ENCODE peak calls at places on chromosomes 1 and 21, in six cellular contexts. R, I, V, X, K and O are unnamed samples.

GRCh38 chr1:222889445-222889844 is 74.6 kb downstream of the DISP1 start:
- DNase-seq in R (no peak), I (no peak), V (peak; percentile 34), X (no peak), K (no peak), O (no peak)

GRCh38 chr1:21944261-21945074 is 7.4 kb upstream of the HSPG2 start:
- DNase-seq in R (no peak), I (no peak), V (peak; percentile 80), X (no peak), K (no peak), O (no peak)

GRCh38 chr1:36760081-36760480 is 274.2 kb downstream of the GRIK3 start:
- DNase-seq in R (no peak), I (no peak), V (no peak), X (no peak), K (no peak), O (no peak)

GRCh38 chr1:180507826-180508724 is 5.7 kb upstream of the ACBD6 start:
- DNase-seq in R (no peak), I (no peak), V (peak; percentile 94), X (no peak), K (peak; percentile 79), O (no peak)

GRCh38 chr1:2229032-2229920 is 1.2 kb downstream of the SKI start:
- DNase-seq in R (no peak), I (no peak), V (peak; percentile 67), X (no peak), K (peak; percentile 93), O (no peak)

GRCh38 chr1:228099331-228099732 is 3.8 kb downstream of the C1orf35 start:
- DNase-seq in R (no peak), I (no peak), V (no peak), X (no peak), K (no peak), O (no peak)

GRCh38 chr21:37829447-37829846 is 86.8 kb downstream of the KCNJ6 start:
- DNase-seq in R (no peak), I (peak; percentile 23), V (no peak), X (no peak), K (peak; percentile 15), O (no peak)

GRCh38 chr1:58618303-58618702 is 41.3 kb upstream of the TACSTD2 start:
- DNase-seq in R (peak; percentile 65), I (no peak), V (peak; percentile 96), X (no peak), K (no peak), O (no peak)

GRCh38 chr1:61092643-61093042 is 10.3 kb downstream of the NFIA start:
- DNase-seq in R (no peak), I (no peak), V (no peak), X (no peak), K (no peak), O (no peak)

GRCh38 chr21:35045539-35046222 is 3.4 kb downstream of the RUNX1 start:
- DNase-seq in R (no peak), I (no peak), V (no peak), X (peak; percentile 75), K (no peak), O (peak; percentile 3)

GRCh38 chr1:18701183-18701582 is 70.5 kb downstream of the PAX7 start:
- DNase-seq in R (no peak), I (no peak), V (no peak), X (no peak), K (no peak), O (no peak)

GRCh38 chr1:147570907-147571306 is 29.6 kb downstream of the BCL9 start:
- DNase-seq in R (no peak), I (no peak), V (no peak), X (no peak), K (no peak), O (no peak)

GRCh38 chr1:7046314-7046713 is 261.1 kb downstream of the CAMTA1 start:
- DNase-seq in R (no peak), I (no peak), V (peak; percentile 42), X (no peak), K (no peak), O (no peak)

GRCh38 chr1:52601519-52601918 is 652 bp upstream of the GPX7 start:
- DNase-seq in R (no peak), I (no peak), V (no peak), X (no peak), K (no peak), O (no peak)

GRCh38 chr1:205913451-205914204 is 29.6 kb downstream of the SLC26A9 start:
- DNase-seq in R (no peak), I (no peak), V (peak; percentile 72), X (no peak), K (no peak), O (no peak)

GRCh38 chr1:63321788-63322247 is 549 bp upstream of the FOXD3 start:
- DNase-seq in R (no peak), I (no peak), V (no peak), X (no peak), K (no peak), O (no peak)
- TF ChIP-seq POLR2A in R (no peak), I (no peak), V (no peak), X (no peak), K (no peak), O (no peak)

DNA sequence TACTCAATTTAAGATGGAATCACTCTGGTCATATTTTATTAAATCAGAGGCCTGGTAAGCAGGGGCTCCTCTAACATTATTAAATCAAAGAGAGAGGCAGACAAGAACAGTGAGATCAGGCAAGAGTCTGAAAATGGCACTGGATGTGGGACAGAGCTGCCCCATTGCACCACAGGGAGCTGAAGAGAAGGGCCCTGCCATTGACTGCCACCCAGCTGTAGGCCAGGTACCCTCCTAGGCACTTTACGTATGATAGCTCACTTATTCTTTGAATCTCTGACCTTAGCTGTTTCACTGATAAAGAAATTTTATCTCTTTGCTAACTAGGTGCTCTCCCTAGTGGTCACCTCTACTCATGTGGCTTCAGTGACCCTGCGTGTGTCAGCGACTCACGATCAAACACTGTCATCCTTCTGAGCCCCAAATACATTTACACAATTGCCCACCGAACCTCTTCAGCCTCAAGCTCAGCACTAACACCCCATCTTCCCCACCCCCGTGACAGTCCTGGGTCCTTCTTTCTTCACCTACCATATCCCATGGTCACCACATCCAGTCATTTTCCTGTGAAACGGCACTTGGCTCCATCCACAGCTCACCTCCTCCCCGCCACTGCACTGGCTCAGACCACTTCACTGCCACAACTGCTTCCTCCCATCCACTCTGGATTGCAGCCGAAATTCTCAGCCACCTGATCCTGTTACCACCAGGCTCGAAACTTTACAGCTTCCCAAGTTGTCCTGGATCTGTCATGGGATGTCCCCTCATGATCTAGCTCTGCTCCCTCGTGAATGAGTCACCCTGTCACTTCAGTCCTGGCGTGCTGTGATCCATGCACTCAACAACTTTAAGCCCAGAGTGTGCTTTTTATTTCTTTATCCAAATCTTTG is 97.3 kb upstream of the SYT6 start:
- DNase-seq in R (no peak), I (no peak), V (no peak), X (peak; percentile 79), K (no peak), O (peak; percentile 65)
- TF ChIP-seq POLR2AphosphoS5 in R (no peak), I (no peak), V (no peak), X (no peak), K (no peak), O (no peak)

DNA sequence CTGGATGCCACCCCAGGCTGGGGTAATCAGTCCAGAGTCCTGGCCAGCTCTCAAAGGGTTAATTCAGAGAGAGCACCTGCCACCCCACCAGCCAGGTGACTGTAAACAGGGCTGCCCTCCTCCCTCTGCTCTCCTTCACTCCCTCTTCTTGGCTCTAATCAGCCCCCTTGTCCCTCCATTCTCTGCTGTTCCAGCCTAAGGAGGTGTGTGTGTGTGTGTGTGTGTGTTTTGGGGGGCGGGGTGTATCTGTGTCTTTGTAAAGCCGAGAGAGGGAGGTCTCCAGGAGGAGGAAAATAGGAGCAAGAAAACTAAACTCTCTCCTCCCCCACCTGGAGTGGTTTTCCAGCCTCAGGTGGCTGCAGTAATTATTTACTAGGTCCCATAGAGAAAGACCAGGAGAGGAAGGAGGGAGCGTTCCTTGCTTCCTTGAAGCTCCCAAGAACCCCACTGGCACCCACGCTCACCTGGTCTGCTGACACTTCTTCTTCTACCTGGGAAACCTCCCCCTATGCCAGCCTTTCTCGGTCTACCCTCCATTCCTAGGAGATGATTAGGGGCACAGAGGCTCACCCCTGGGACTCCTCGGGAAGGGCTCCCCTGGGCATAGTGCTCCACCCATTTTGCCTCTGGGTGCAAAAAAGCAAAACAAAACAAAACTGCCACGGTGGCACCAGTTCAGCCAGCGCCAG is 12.8 kb downstream of the TRIM46 start:
- DNase-seq in R (no peak), I (no peak), V (no peak), X (no peak), K (no peak), O (no peak)
- TF ChIP-seq POLR2A in R (no peak), I (no peak), V (no peak), X (no peak), K (peak; percentile 27), O (no peak)

GRCh38 chr1:173861731-173862145 is 6.1 kb downstream of the GAS5 start:
- DNase-seq in R (no peak), I (no peak), V (no peak), X (no peak), K (no peak), O (no peak)

GRCh38 chr1:173864179-173864867 is 3.5 kb downstream of the GAS5 start:
- DNase-seq in R (no peak), I (no peak), V (no peak), X (no peak), K (no peak), O (no peak)

GRCh38 chr1:173862769-173863223 is 5.0 kb downstream of the GAS5 start:
- DNase-seq in R (no peak), I (no peak), V (no peak), X (no peak), K (no peak), O (no peak)

GRCh38 chr1:173865468-173866164 is 2.2 kb downstream of the GAS5 start:
- DNase-seq in R (no peak), I (no peak), V (no peak), X (no peak), K (no peak), O (no peak)

DNA sequence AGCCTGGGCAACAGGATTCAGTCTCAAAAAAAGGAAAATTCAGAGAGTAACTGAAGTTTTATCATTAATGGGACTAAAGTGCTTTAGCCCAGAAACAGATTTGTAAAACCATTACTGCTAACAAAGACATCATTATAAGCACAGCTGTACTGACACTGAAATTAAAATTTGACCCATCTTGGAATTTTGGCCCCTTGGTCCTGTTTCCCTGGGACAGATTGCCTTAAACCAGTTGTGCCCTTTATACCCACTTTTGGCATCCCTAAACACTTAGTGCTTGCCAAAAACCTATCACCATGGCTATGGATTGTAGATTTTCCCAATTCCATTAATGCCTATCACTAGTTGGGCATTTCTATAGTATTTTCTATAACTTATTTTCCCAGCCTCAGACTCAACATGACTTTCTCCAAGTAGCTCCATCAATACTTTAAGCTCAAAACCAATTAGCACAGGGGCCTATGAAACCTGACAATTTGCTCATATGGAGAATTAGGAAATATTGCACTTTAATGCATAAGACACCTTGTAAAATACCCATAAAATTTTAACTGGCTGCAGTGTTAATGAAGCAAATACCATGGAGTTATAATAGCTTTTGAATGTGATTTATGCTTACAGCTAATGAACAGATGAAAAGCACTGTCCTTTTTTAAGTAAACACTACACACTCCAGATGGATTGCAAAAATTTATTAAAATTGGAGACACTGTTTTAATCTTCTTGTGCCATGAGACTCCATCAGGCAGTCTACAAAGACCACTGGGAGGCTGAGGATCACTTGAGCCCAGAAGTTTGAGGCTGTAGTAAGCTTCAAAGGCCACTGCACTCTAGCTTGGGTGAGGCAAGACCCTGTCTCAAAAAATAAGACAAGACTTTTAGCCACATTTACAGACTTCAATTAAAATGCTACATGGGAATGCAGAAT is 4.3 kb downstream of the GAS5 start:
- DNase-seq in R (no peak), I (no peak), V (no peak), X (no peak), K (no peak), O (no peak)
- TF ChIP-seq POLR2AphosphoS5 in R (no peak), I (peak; percentile 68), V (no peak), X (no peak), K (no peak), O (no peak)

GRCh38 chr1:23423415-23424170 is 955 bp downstream of the TCEA3 start:
- DNase-seq in R (no peak), I (peak; percentile 85), V (no peak), X (no peak), K (peak; percentile 91), O (no peak)
- TF ChIP-seq POLR2A in R (no peak), I (peak; percentile 79), V (no peak), X (no peak), K (no peak), O (no peak)